ENCODE peak calls at places on chromosomes 4 and X, in five cellular contexts. J is Calu3, G is MCF 10A, S is endothelial cell, V is cardiac muscle cell. Y is an unnamed sample.

GRCh38 chr4:164383187-164384181 is 370.4 kb upstream of the SMIM31 start:
- DNase-seq in S (peak; percentile 47), V (peak; percentile 71), J (no peak), G (peak; percentile 40), Y (peak; percentile 3)

GRCh38 chrX:67652581-67652980 is 108.8 kb downstream of the AR start:
- DNase-seq in J (no peak), S (no peak), V (no peak), G (no peak), Y (no peak)

GRCh38 chrX:17654116-17654515 is 83.2 kb upstream of the SCML1 start:
- DNase-seq in V (no peak), J (no peak), G (no peak), S (no peak), Y (no peak)

GRCh38 chr4:108902769-108903168 is 139.9 kb upstream of the ETNPPL start:
- DNase-seq in J (no peak), V (no peak), S (no peak), G (no peak), Y (no peak)

GRCh38 chr4:10750714-10751113 is 66.1 kb upstream of the CLNK start:
- DNase-seq in V (no peak), S (no peak), J (no peak), G (no peak), Y (no peak)

GRCh38 chr4:113725963-113726362 is 35.6 kb downstream of the CAMK2D start:
- DNase-seq in G (no peak), J (no peak), S (no peak), V (no peak), Y (no peak)

GRCh38 chr4:7649741-7650531 is 215.2 kb upstream of the PSAPL1 start:
- DNase-seq in G (peak; percentile 71), J (no peak), S (no peak), V (no peak), Y (no peak)

GRCh38 chr4:107094332-107094731 is 58.2 kb upstream of the DKK2 start:
- DNase-seq in S (no peak), J (no peak), V (peak; percentile 7), G (peak; percentile 45), Y (peak; percentile 26)

GRCh38 chrX:6813836-6814370 is 279.0 kb upstream of the VCX3A start:
- DNase-seq in J (no peak), S (peak; percentile 3), V (peak; percentile 57), G (no peak), Y (no peak)

GRCh38 chrX:148448686-148449085 is 51.7 kb upstream of the AFF2 start:
- DNase-seq in J (no peak), V (no peak), S (no peak), G (no peak), Y (no peak)

GRCh38 chr4:64781737-64782326 is 372.6 kb upstream of the TECRL start:
- DNase-seq in G (peak; percentile 57), J (peak; percentile 9), S (no peak), V (peak; percentile 26), Y (peak; percentile 19)

GRCh38 chr4:163263601-163264000 is 68.8 kb downstream of the NPY1R start:
- DNase-seq in J (no peak), G (peak; percentile 5), V (no peak), S (no peak), Y (no peak)

GRCh38 chr4:8274772-8275241 is 5.3 kb downstream of the HTRA3 start:
- DNase-seq in V (peak; percentile 67), J (no peak), S (no peak), G (peak; percentile 24), Y (no peak)

GRCh38 chr4:84879651-84880200 is 86.8 kb downstream of the WDFY3 start:
- DNase-seq in S (no peak), J (no peak), G (no peak), V (no peak), Y (no peak)

GRCh38 chrX:116009871-116010710 is 160.5 kb upstream of the AGTR2 start:
- DNase-seq in J (peak; percentile 3), G (no peak), S (no peak), V (peak; percentile 51), Y (peak; percentile 4)

GRCh38 chr4:83054928-83055327 is 19.9 kb downstream of the COPS4 start:
- DNase-seq in G (peak; percentile 45), S (no peak), V (no peak), J (peak; percentile 7), Y (peak; percentile 35)
- TF ChIP-seq CTCF in G (peak; percentile 34), S (peak; percentile 22), V (peak; percentile 40), J (no peak), Y (peak; percentile 19)

GRCh38 chr4:5996641-5997040 is 21.6 kb downstream of the C4orf50 start:
- DNase-seq in G (no peak), V (no peak), S (no peak), J (no peak), Y (no peak)

GRCh38 chr4:5993063-5993745 is 25.0 kb downstream of the C4orf50 start:
- DNase-seq in S (no peak), J (no peak), V (no peak), G (no peak), Y (no peak)

GRCh38 chr4:5995901-5996623 is 22.2 kb downstream of the C4orf50 start:
- DNase-seq in J (no peak), S (no peak), V (no peak), G (no peak), Y (no peak)

GRCh38 chr4:5992171-5993062 is 25.8 kb downstream of the C4orf50 start:
- DNase-seq in V (no peak), G (no peak), S (no peak), J (no peak), Y (no peak)

GRCh38 chr4:5993876-5994811 is 24.1 kb downstream of the C4orf50 start:
- DNase-seq in J (no peak), S (no peak), G (no peak), V (no peak), Y (no peak)
- TF ChIP-seq CTCF in J (no peak), S (no peak), G (no peak), V (no peak), Y (no peak)

GRCh38 chr4:139015948-139016451 is 419 bp downstream of the NOCT start:
- DNase-seq in J (no peak), S (no peak), V (peak; percentile 61), G (peak; percentile 46), Y (peak; percentile 64)
- TF ChIP-seq CTCF in J (no peak), S (no peak), V (no peak), G (no peak), Y (no peak)

GRCh38 chrX:56029188-56029587 is 203.0 kb upstream of the KLF8 start:
- DNase-seq in G (no peak), V (no peak), S (no peak), J (no peak), Y (no peak)
- TF ChIP-seq CTCF in G (no peak), V (no peak), S (no peak), J (no peak), Y (no peak)

GRCh38 chr4:67397931-67398330 is 147.4 kb downstream of the CENPC start:
- DNase-seq in S (no peak), J (no peak), V (no peak), G (no peak), Y (no peak)
- TF ChIP-seq CTCF in S (no peak), J (no peak), V (no peak), G (no peak), Y (no peak)

DNA sequence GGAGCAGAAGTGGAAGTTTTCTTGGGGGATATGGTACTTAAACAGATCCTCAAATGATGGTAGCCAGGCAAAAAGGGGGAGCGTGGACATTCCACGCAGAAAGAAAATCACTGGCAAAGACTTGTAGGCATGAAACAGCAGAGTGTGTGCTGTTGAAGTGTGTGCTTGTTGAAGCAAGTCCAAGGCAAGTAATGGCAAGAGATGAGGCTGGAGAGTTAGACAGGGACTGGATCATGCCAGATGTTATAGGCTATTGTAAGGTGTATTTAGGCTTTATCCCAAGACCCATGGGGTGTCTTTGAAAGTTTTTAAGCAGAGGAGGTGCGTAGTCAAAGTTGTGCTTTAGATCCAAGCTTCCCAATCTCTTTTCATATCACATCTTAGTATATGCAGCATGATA is 124.5 kb downstream of the MBNL3 start:
- DNase-seq in S (no peak), J (no peak), G (no peak), V (no peak), Y (no peak)
- TF ChIP-seq CTCF in S (no peak), J (no peak), G (no peak), V (no peak), Y (no peak)

GRCh38 chr4:86910820-86911684 is 18.8 kb upstream of the C4orf36 start:
- DNase-seq in V (no peak), S (no peak), G (no peak), J (no peak), Y (no peak)

GRCh38 chr4:86909945-86910344 is 17.7 kb upstream of the C4orf36 start:
- DNase-seq in G (no peak), S (no peak), V (no peak), J (no peak), Y (no peak)

GRCh38 chr4:86909540-86909939 is 17.3 kb upstream of the C4orf36 start:
- DNase-seq in J (no peak), V (no peak), G (no peak), S (no peak), Y (no peak)

DNA sequence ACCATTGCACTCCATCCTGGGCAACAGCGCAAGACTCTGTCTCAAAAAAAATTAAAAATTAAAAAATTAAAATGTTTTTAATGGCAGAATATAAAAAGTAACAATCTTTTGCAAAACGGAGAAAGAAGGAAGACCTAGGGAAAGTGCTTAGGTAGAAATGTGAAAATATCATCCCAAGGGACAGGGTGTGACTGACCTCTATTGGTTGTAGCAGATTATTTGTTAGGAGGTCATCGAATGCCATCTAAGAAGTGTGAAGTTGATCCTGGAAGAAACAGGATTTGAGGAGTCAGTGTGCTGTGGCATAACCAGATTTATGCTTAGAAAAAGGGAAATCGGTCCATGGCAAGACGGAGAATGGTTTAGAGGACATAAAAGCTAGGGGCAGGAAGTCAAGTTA is 18.1 kb upstream of the C4orf36 start:
- DNase-seq in J (no peak), V (no peak), G (no peak), S (no peak), Y (no peak)
- TF ChIP-seq CTCF in J (no peak), V (no peak), G (no peak), S (no peak), Y (no peak)

GRCh38 chr4:115852767-115853091 is 739.3 kb upstream of the NDST4 start:
- DNase-seq in S (no peak), J (no peak), V (no peak), G (no peak), Y (no peak)

GRCh38 chr4:115850799-115851509 is 737.5 kb upstream of the NDST4 start:
- DNase-seq in S (no peak), V (no peak), G (no peak), J (no peak), Y (no peak)

GRCh38 chr4:115851918-115852766 is 738.7 kb upstream of the NDST4 start:
- DNase-seq in J (peak; percentile 54), V (peak; percentile 82), G (peak; percentile 71), S (peak; percentile 67), Y (peak; percentile 12)
- TF ChIP-seq CTCF in J (peak; percentile 19), V (no peak), G (peak; percentile 45), S (peak; percentile 62), Y (peak; percentile 59)